ENCODE peak calls at places on chromosomes 13 and 19, in seven cellular contexts. U is tibial nerve, H is right lobe of liver, N is heart left ventricle, G is uterus, A is HCT116, V is K562. P is an unnamed sample. For H3K36me3, the result is how much of the 10 kb centered on the place peaks cover.

GRCh38 chr13:105783261-105783660 is 752.2 kb downstream of the EFNB2 start:
- DNase-seq in G (no peak), N (no peak), A (no peak), V (no peak), U (no peak), H (no peak), P (no peak)

GRCh38 chr13:30816733-30817132 is 81.4 kb downstream of the ALOX5AP start:
- DNase-seq in V (no peak), U (no peak), A (no peak), N (no peak), G (no peak), H (no peak), P (no peak)

GRCh38 chr19:41957838-41958366 is 1.2 kb downstream of the RABAC1 start:
- DNase-seq in N (peak), U (peak), A (peak), V (peak), H (peak), G (peak), P (peak)

GRCh38 chr13:98575009-98575866 is 1.7 kb downstream of the STK24 start:
- DNase-seq in A (no peak), V (no peak), U (no peak), N (no peak), H (no peak), G (no peak), P (no peak)

GRCh38 chr19:14502334-14503092 is 6.6 kb upstream of the GIPC1 start:
- DNase-seq in H (peak), V (no peak), N (no peak), U (no peak), G (no peak), A (no peak), P (peak)

GRCh38 chr13:26485288-26485687 is 72.2 kb upstream of the WASF3 start:
- DNase-seq in H (no peak), G (no peak), U (no peak), N (no peak), V (no peak), A (no peak), P (no peak)

GRCh38 chr19:52191951-52192350 is 2.1 kb downstream of the PPP2R1A start:
- DNase-seq in A (no peak), V (no peak), N (peak), H (no peak), U (no peak), G (no peak), P (no peak)

GRCh38 chr13:101868585-101869469 is 416.4 kb downstream of the ITGBL1 start:
- DNase-seq in H (no peak), V (no peak), G (no peak), N (peak), U (no peak), A (no peak), P (no peak)

GRCh38 chr13:106550570-106551135 is 15.2 kb upstream of the EFNB2 start:
- DNase-seq in H (no peak), U (no peak), G (no peak), V (no peak), N (no peak), A (no peak), P (no peak)

GRCh38 chr19:18603255-18603957 is 3.2 kb downstream of the CRLF1 start:
- DNase-seq in U (no peak), H (no peak), G (no peak), V (peak), N (no peak), A (no peak), P (no peak)

GRCh38 chr13:101397742-101398141 is 18.6 kb downstream of the NALCN start:
- DNase-seq in H (no peak), U (no peak), A (no peak), N (peak), G (no peak), V (no peak), P (no peak)

GRCh38 chr13:35309711-35310110 is 166.8 kb downstream of the MAB21L1 start:
- DNase-seq in G (no peak), H (no peak), V (no peak), U (no peak), N (no peak), A (no peak), P (no peak)

GRCh38 chr13:22062478-22063205 is 391.8 kb downstream of the FGF9 start:
- DNase-seq in N (no peak), G (no peak), V (no peak), U (no peak), H (no peak), A (no peak), P (no peak)

GRCh38 chr19:41248895-41249294 is 15.3 kb upstream of the HNRNPUL1 start:
- DNase-seq in U (no peak), A (no peak), H (no peak), V (no peak), N (no peak), G (no peak), P (no peak)

GRCh38 chr13:111485491-111486250 is 165.2 kb downstream of the TEX29 start:
- DNase-seq in H (no peak), U (no peak), A (no peak), V (no peak), N (no peak), G (no peak), P (no peak)

GRCh38 chr19:50457300-50457699 is 19.0 kb upstream of the EMC10 start:
- DNase-seq in G (no peak), A (no peak), U (no peak), N (no peak), H (no peak), V (no peak), P (no peak)

DNA sequence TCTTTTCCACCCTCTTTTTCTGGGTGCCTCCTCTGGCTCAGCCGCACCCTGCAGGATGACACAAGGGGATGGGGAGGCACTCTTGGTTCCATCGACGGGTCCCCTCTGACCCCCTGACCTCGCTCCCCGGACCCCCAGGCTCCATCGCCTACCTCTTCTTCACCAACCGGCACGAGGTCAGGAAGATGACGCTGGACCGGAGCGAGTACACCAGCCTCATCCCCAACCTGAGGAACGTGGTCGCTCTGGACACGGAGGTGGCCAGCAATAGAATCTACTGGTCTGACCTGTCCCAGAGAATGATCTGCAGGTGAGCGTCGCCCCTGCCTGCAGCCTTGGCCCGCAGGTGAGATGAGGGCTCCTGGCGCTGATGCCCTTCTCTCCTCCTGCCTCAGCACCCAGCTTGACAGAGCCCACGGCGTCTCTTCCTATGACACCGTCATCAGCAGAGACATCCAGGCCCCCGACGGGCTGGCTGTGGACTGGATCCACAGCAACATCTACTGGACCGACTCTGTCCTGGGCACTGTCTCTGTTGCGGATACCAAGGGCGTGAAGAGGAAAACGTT is 24.0 kb downstream of the LDLR start:
- DNase-seq in G (no peak), H (no peak), A (no peak), N (no peak), V (no peak), U (no peak), P (no peak)
- H3K27ac ChIP-seq in G (no peak), H (peak), A (no peak), N (no peak), V (no peak), U (no peak), P (no peak)

GRCh38 chr19:10502524-10503001 is 593 bp downstream of the KEAP1 start:
- DNase-seq in V (peak), A (peak), U (peak), H (peak), G (peak), N (peak), P (peak)

GRCh38 chr19:10500247-10500592 is 2.9 kb downstream of the KEAP1 start:
- DNase-seq in G (no peak), A (no peak), H (no peak), V (no peak), U (no peak), N (no peak), P (no peak)

GRCh38 chr19:10503002-10503789 is at the start of gene KEAP1:
- DNase-seq in H (peak), N (no peak), A (no peak), U (no peak), G (peak), V (peak), P (peak)

GRCh38 chr19:10499550-10500246 is 3.5 kb downstream of the KEAP1 start:
- DNase-seq in N (no peak), H (no peak), G (no peak), A (no peak), U (no peak), V (no peak), P (no peak)

DNA sequence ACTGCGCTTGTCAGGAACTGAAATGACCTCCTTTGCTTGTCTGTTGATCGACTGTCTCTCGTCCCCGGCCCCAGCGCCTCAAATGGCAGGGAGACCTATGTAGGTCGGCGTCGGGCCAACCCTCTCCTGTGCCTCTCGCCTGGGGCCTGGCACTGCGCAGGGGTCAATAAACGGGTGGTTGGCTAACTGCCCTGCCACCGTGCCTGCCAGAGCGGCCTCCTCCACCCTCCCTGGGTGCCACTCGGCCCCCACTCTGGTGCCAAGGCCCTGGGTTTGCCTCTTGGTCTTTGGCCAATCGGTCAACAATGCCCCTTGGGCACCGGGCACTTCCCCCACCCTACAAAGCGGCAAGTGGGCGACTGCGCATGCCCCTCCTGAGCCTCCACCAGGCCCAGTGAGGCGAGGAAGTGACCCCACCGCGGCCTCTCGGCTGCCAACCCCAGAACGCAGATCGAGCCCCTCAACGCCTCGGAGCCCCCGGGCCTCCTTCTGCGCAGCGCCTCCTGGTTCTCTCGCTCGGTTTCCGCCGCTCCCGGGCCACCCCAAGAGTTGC is 1.1 kb downstream of the KEAP1 start:
- DNase-seq in N (peak), H (peak), G (peak), V (peak), A (no peak), U (peak), P (peak)
- TF ChIP-seq POLR2A in N (no peak), H (no peak), G (no peak), V (no peak), A (no peak), U (no peak), P (peak)

DNA sequence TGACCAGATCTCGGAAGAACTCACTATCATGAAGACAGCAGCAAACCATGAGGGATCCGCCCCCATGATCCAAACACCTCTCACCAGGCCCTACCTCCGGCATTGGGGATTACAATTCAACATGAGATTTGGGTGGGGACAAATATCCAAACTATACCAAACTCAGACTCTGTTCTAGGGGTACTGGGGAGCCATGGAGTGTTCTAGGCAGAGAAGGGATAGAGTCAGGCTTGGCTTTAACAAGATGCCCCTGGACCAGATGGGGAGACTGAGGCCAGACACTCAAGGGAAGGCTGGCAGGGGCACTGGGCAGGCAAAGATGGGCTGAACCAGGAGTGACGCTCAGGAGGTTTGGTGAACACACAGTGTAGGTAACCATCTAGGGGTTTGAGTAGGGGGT is 11.9 kb upstream of the SCN1B start:
- DNase-seq in H (no peak), N (no peak), A (no peak), G (no peak), V (no peak), U (no peak), P (no peak)
- H3K36me3 ChIP-seq in H (under half), N (half or more), A (under half), G (under half), V (half or more), U (under half), P (under half)

DNA sequence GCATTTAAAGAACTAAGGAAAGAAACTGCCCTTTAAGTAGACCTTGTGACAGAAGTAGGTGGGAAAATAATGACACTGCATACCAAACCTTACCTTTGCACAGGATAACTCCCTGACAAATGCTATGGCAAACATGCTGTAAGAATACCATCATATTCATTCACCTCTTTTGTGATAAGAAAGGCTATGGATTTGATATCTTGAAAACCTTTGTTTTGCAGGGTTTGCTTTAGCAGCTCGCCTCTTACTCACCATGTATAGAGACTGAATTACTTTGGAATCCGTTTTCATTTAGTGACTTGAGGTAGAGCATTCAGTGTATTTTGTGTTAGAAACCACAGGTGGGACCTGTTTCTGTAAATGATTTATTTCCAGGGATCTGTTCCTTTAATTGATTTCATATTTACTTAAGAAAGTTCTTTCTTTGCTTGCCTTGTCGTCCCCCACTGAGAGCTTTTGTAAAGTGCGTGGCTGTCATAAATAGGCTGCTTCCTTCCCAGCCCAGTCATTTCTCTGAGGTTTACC is 80.2 kb downstream of the KLF5 start:
- DNase-seq in A (no peak), H (no peak), V (no peak), U (no peak), G (no peak), N (no peak), P (no peak)
- H3K27ac ChIP-seq in A (no peak), H (no peak), V (no peak), U (no peak), G (no peak), N (no peak), P (peak)

DNA sequence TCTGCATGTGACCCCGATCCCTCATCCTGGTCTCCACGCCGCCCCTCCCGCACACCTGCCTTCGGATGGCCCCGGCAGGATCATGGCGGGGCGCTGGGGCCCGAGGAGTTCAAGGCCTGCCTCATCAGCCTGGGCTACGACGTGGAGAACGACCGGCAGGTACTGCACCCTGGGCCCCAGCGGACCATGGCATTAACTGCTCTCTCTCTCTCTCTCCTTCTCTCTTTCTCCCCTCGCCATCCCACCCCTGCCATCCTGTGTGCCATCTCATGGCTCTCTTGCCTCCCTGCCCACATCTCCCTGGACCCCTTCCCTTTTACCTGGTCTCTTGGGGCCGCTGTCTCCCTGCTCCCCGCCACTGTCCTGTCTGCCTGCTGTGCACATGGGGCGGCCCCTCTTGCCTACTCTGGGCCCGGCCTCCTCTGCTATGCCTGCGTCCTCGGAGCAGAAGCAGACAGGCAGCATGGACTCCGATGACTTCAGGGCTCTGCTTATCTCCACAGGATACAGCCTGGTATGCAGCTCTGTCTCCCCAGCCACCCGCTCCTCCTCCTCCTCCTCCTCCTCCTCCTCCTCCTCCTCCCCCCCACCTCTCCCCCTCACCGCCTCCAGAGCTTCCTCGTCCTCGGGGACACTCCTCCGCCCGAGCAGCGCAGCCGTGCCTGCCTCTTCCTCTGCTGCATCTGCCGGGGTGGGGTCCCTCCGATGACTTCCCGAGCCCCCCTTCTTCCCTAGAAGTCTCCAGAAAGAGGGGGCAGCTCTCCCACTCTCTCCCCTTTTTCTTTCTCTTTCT is 16.2 kb downstream of the CAPN12 start:
- DNase-seq in H (peak), G (peak), U (no peak), N (peak), V (peak), A (no peak), P (peak)
- TF ChIP-seq POLR2A in H (no peak), G (peak), U (no peak), N (no peak), V (peak), A (no peak), P (no peak)

DNA sequence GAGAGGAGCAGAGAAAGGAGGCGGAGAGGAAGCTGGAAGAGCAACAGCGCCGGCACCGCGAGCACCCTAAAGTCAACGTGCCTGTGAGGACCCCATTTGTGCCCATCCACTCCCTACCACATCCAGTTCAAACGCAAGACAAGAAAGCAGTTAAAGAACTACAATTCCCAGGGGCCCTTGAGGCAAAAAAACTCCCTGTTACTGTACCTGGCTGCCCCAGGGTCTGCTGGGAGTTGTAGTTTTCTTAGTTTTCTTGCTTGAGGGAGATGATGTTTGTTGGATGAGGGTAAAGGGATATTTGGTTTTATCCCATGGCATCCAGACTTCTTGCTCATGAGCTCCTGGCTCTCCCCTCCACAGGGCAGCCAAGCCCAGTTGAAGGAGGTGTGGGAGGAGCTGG is 13.0 kb downstream of the NUCB1 start:
- DNase-seq in H (no peak), A (no peak), G (no peak), V (no peak), U (no peak), N (no peak), P (no peak)
- H3K36me3 ChIP-seq in H (half or more), A (under half), G (under half), V (half or more), U (under half), N (half or more), P (under half)